ENCODE peak calls at places on chromosomes 16 and 17, in five cellular contexts. X is SK-N-SH, T is K562, B is GM12878, A is HepG2. G is an unnamed sample.

GRCh38 chr17:68197091-68197996 is 50.5 kb upstream of the AMZ2 start:
- DNase-seq in X (peak), T (peak), B (no peak), A (no peak), G (no peak)

GRCh38 chr17:4980644-4981216 is 6.7 kb downstream of the CAMTA2 start:
- DNase-seq in X (peak), T (peak), B (no peak), A (peak), G (no peak)

GRCh38 chr17:81931557-81932332 is 4.2 kb upstream of the MAFG start:
- DNase-seq in X (no peak), T (no peak), B (no peak), A (no peak), G (no peak)

GRCh38 chr17:76367647-76368046 is 13.9 kb upstream of the PRPSAP1 start:
- DNase-seq in X (no peak), T (no peak), B (no peak), A (peak), G (no peak)

GRCh38 chr17:35914354-35914753 is 16.2 kb downstream of the RDM1 start:
- DNase-seq in X (no peak), T (no peak), B (no peak), A (no peak), G (no peak)

GRCh38 chr16:28991687-28992086 is 6.8 kb downstream of the LAT start:
- DNase-seq in X (no peak), T (no peak), B (no peak), A (no peak), G (no peak)

GRCh38 chr17:10217916-10218315 is 19.5 kb upstream of the GAS7 start:
- DNase-seq in X (no peak), T (no peak), B (peak), A (no peak), G (no peak)

GRCh38 chr17:33266116-33266515 is 27.0 kb downstream of the ASIC2 start:
- DNase-seq in X (no peak), T (no peak), B (no peak), A (no peak), G (no peak)

GRCh38 chr17:32490101-32490482 is 3.3 kb downstream of the CDK5R1 start:
- DNase-seq in X (peak), T (no peak), B (no peak), A (no peak), G (no peak)

GRCh38 chr17:52154466-52154865 is 4.0 kb downstream of the CA10 start:
- DNase-seq in X (no peak), T (no peak), B (no peak), A (no peak), G (no peak)

GRCh38 chr16:1532771-1533170 is 695 bp upstream of the TMEM204 start:
- DNase-seq in X (no peak), T (no peak), B (no peak), A (no peak), G (no peak)

GRCh38 chr17:20307325-20307910 is 159.9 kb downstream of the LGALS9B start:
- DNase-seq in X (no peak), T (no peak), B (no peak), A (no peak), G (no peak)

GRCh38 chr16:79509221-79509631 is 91.3 kb downstream of the MAF start:
- DNase-seq in X (peak), T (no peak), B (no peak), A (no peak), G (no peak)

GRCh38 chr16:75109732-75110243 is 6.8 kb downstream of the LDHD start:
- DNase-seq in X (no peak), T (no peak), B (no peak), A (no peak), G (no peak)

GRCh38 chr17:37299257-37299985 is 76.4 kb upstream of the C17orf78 start:
- DNase-seq in X (no peak), T (no peak), B (no peak), A (no peak), G (no peak)

GRCh38 chr17:65514541-65514940 is 46.9 kb downstream of the AXIN2 start:
- DNase-seq in X (no peak), T (no peak), B (no peak), A (no peak), G (no peak)

GRCh38 chr17:29590979-29591736 is 1.7 kb upstream of the GIT1 start:
- DNase-seq in X (peak), T (peak), B (no peak), A (peak), G (peak)

GRCh38 chr17:74773871-74774286 is 2.3 kb downstream of the NAT9 start:
- DNase-seq in X (no peak), T (no peak), B (no peak), A (peak), G (no peak)

GRCh38 chr17:68613739-68614298 is 12.7 kb upstream of the FAM20A start:
- DNase-seq in X (peak), T (peak), B (no peak), A (peak), G (peak)

GRCh38 chr17:28599311-28600184 is 723 bp upstream of the SPAG5 start:
- DNase-seq in X (peak), T (peak), B (peak), A (peak), G (peak)

GRCh38 chr17:7004398-7005253 is 7.8 kb upstream of the RNASEK start:
- DNase-seq in X (peak), T (peak), B (peak), A (peak), G (peak)

GRCh38 chr17:54172654-54173316 is 350.1 kb downstream of the KIF2B start:
- DNase-seq in X (no peak), T (no peak), B (no peak), A (peak), G (no peak)

GRCh38 chr16:86240716-86241363 is 269.5 kb upstream of the FOXF1 start:
- DNase-seq in X (no peak), T (no peak), B (no peak), A (no peak), G (no peak)

GRCh38 chr17:50634915-50635719 is 436 bp downstream of the ABCC3 start:
- DNase-seq in X (peak), T (no peak), B (no peak), A (no peak), G (no peak)

GRCh38 chr16:10312784-10313724 is 72.8 kb upstream of the ATF7IP2 start:
- DNase-seq in X (no peak), T (no peak), B (peak), A (peak), G (no peak)

GRCh38 chr16:10309271-10309932 is 76.5 kb upstream of the ATF7IP2 start:
- DNase-seq in X (no peak), T (no peak), B (no peak), A (no peak), G (no peak)

GRCh38 chr16:10312023-10312422 is 73.8 kb upstream of the ATF7IP2 start:
- DNase-seq in X (no peak), T (no peak), B (no peak), A (no peak), G (no peak)

GRCh38 chr16:10305912-10306311 is 79.9 kb upstream of the ATF7IP2 start:
- DNase-seq in X (no peak), T (no peak), B (no peak), A (no peak), G (no peak)

DNA sequence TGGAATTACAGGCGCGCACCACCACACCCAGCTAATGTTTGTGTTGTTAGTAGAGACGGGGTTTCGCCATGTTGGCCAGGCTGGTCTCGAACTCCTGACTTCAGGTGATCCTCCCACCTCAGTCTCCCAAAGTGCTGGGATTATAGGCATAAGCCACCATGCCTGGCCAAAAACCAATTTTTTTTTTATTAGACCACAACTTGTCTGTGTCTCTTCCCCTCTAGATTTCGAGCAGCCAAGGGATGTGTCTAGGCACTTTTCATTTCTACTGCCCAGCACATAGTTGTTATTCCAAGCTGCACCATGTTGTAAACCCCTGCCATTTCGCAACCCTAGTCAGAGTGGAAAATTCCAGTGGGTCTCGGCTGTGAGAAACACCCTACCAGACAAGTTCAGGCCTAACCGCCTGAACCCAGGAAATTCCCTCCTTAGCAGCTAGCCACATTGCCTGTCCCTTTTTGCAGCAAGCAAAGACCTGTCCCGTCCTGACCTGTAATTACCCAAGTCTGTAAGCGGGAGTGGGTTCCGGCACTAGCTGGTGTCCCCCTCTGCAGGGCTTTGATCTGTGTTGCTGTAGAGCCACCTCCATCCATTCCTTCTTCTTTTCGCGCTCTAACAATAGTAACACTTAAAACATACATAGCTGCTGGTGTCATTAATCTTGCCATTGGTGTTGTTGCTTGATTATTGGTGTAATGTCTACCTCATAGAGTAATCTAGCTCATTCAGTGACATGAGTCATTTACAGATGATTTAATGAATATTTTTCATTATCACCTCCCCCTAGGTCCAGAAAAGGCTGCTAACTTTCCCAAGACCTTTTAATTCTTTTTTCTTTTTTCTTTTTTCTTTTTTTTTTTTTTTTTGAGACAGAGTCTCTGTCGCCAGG is 77.3 kb upstream of the ATF7IP2 start:
- DNase-seq in X (no peak), T (no peak), B (peak), A (peak), G (no peak)
- TF ChIP-seq ZBTB33 in X (no peak), T (no peak), B (peak), A (peak), G (no peak)

GRCh38 chr17:27494192-27495091 is 38.2 kb downstream of the KSR1 start:
- DNase-seq in X (no peak), T (no peak), B (no peak), A (peak), G (peak)
- TF ChIP-seq ZBTB33 in X (no peak), T (no peak), B (no peak), A (no peak), G (no peak)

GRCh38 chr16:71401988-71402387 is 39.9 kb downstream of the TLE7 start:
- DNase-seq in X (no peak), T (no peak), B (no peak), A (no peak), G (no peak)
- TF ChIP-seq ZBTB33 in X (no peak), T (no peak), B (no peak), A (no peak), G (no peak)

DNA sequence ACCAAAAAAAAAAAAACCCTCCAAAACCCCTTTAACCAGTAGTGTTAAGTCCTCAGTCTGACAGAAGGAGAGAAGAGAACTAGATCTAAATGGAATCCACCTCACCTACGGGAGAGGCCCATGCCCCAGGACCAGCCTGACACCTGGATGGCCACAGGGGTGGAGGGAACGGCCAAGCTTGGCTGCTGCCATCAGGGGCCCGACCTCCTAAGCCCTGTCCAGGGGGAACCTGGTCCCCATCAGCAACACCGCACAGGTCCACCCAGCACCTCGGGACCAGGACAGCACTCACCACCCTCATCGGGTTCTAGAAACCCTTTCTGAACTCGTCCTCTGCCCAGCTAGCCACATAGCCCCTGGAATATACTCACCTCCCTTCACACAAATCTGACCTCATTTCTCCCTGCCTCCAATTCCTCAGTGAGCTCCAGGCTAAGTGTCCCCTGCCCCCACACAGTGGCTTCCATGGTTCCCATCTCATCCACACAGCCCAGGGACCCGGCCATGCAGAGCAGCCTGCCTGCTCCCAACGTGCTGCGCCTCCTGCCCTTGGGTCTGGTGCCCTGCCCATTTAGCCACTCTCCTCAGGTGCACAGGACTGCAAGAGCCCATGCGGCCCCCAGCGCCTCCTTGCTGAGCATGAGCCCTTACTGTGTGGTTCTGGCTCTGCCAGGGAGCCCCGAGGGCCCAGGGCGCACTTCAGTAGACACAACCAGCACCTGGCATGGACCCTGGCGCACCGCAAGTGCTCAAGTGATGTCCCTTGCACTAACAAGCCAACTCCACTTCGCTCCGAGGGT is 18.3 kb upstream of the CYTH1 start:
- DNase-seq in X (no peak), T (no peak), B (no peak), A (no peak), G (no peak)
- TF ChIP-seq ZBTB33 in X (no peak), T (no peak), B (no peak), A (no peak), G (no peak)

GRCh38 chr16:4217246-4218131 is 24.4 kb downstream of the SRL start:
- DNase-seq in X (peak), T (no peak), B (no peak), A (no peak), G (no peak)
- TF ChIP-seq ZBTB33 in X (no peak), T (no peak), B (no peak), A (no peak), G (no peak)

DNA sequence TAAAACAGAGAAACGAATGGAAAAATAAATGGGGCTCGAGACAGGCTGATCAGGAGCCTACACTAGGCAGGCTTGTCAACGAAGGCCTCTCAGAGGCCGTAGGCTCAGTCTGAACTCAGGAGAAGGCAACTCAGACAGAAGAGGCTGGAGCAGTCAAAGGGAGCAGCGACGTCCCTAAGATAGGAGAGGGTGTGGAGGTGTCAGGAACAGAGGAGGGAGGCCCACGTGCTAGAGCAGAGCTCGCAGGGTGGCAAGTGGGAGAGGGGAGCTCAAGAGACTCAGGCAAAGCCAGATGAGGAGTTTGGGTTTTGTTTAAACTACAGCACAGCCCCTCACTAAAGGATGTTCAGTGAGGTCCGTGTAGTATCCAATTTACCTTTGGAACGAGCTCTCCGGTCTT is 32.7 kb downstream of the LRRC75A start:
- DNase-seq in X (no peak), T (no peak), B (no peak), A (no peak), G (no peak)
- TF ChIP-seq ZBTB33 in X (no peak), T (no peak), B (no peak), A (no peak), G (no peak)

GRCh38 chr16:3113765-3114479 is 1.5 kb downstream of the ZNF205 start:
- DNase-seq in X (peak), T (peak), B (no peak), A (no peak), G (no peak)

GRCh38 chr16:3112881-3113574 is 642 bp downstream of the ZNF205 start:
- DNase-seq in X (peak), T (peak), B (no peak), A (no peak), G (no peak)

GRCh38 chr16:3115561-3115960 is 3.2 kb downstream of the ZNF205 start:
- DNase-seq in X (peak), T (peak), B (no peak), A (no peak), G (no peak)

GRCh38 chr16:3115011-3115410 is 2.6 kb downstream of the ZNF205 start:
- DNase-seq in X (no peak), T (no peak), B (no peak), A (no peak), G (no peak)

GRCh38 chr16:3112058-3112880 is at the start of gene ZNF205:
- DNase-seq in X (peak), T (peak), B (no peak), A (peak), G (no peak)
- TF ChIP-seq ZBTB33 in X (no peak), T (no peak), B (no peak), A (peak), G (peak)

G was measured in HCT116.